ENCODE peak calls at places on chromosomes 16 and 17, in seven cellular contexts. K is HCT116, H is K562, M is H1, L is HepG2, J is NT2/D1, P is SK-N-SH. E is an unnamed sample.

GRCh38 chr16:75385507-75386152 is 47.7 kb downstream of the CFDP1 start:
- DNase-seq in L (peak), M (no peak), P (peak), J (peak), K (peak), H (peak), E (peak)

GRCh38 chr16:52364500-52364899 is 182.4 kb downstream of the TOX3 start:
- DNase-seq in L (no peak), J (no peak), P (no peak), M (no peak), H (no peak), K (no peak), E (no peak)

GRCh38 chr17:77619326-77619725 is 339.2 kb upstream of the TNRC6C start:
- DNase-seq in J (no peak), H (no peak), L (no peak), P (no peak), M (no peak), K (no peak), E (no peak)

GRCh38 chr16:11439216-11439615 is 94.0 kb downstream of the RMI2 start:
- DNase-seq in P (no peak), J (no peak), M (no peak), L (no peak), H (no peak), K (no peak), E (no peak)

GRCh38 chr17:40071720-40072480 is 9.1 kb downstream of the THRA start:
- DNase-seq in J (no peak), P (peak), H (no peak), K (no peak), L (peak), M (no peak), E (no peak)

GRCh38 chr17:82328141-82328993 is 5.2 kb downstream of the SECTM1 start:
- DNase-seq in J (no peak), L (peak), H (no peak), M (no peak), K (no peak), P (no peak), E (no peak)

GRCh38 chr17:47819475-47819874 is 2.1 kb downstream of the OSBPL7 start:
- DNase-seq in K (no peak), P (no peak), J (no peak), L (no peak), H (no peak), M (no peak), E (no peak)

GRCh38 chr17:77734371-77735050 is 224.0 kb upstream of the TNRC6C start:
- DNase-seq in K (no peak), M (no peak), H (peak), P (peak), L (peak), J (no peak), E (no peak)

GRCh38 chr17:57603541-57603940 is 141.6 kb downstream of the CCDC182 start:
- DNase-seq in K (no peak), H (no peak), M (no peak), P (no peak), J (no peak), L (no peak), E (no peak)

GRCh38 chr16:70750893-70751467 is 50.0 kb downstream of the VAC14 start:
- DNase-seq in L (no peak), H (no peak), K (no peak), J (no peak), P (no peak), M (no peak), E (no peak)

GRCh38 chr16:84234656-84235285 is 5.0 kb downstream of the KCNG4 start:
- DNase-seq in P (peak), L (no peak), H (no peak), K (no peak), M (no peak), J (no peak), E (no peak)

GRCh38 chr17:28716740-28717577 is 709 bp downstream of the RAB34 start:
- DNase-seq in P (no peak), M (no peak), J (no peak), H (no peak), L (no peak), K (no peak), E (no peak)

GRCh38 chr16:68778551-68779231 is 41.6 kb downstream of the CDH1 start:
- DNase-seq in K (no peak), H (no peak), L (no peak), J (no peak), P (no peak), M (no peak), E (no peak)

GRCh38 chr17:55750750-55751641 is at the start of gene PCTP:
- DNase-seq in H (peak), P (peak), M (peak), L (peak), K (peak), J (peak), E (peak)

GRCh38 chr16:49473131-49473530 is 99.5 kb downstream of the C16orf78 start:
- DNase-seq in L (no peak), P (no peak), M (no peak), H (no peak), K (no peak), J (no peak), E (no peak)

GRCh38 chr16:28280881-28281836 is 11.2 kb upstream of the SBK1 start:
- DNase-seq in M (no peak), H (no peak), J (no peak), L (no peak), P (no peak), K (no peak), E (no peak)

GRCh38 chr17:19703106-19703775 is 13.1 kb downstream of the SLC47A2 start:
- DNase-seq in P (no peak), J (no peak), H (peak), L (no peak), M (no peak), K (no peak), E (no peak)

GRCh38 chr16:25270577-25270976 is 12.9 kb upstream of the ZKSCAN2 start:
- DNase-seq in J (no peak), H (no peak), K (no peak), L (no peak), M (no peak), P (no peak), E (no peak)
- TF ChIP-seq YY1 in J (no peak), H (no peak), K (no peak), L (no peak), M (no peak), P (no peak), E (no peak)

GRCh38 chr16:16022683-16023064 is 73.3 kb downstream of the ABCC1 start:
- DNase-seq in H (peak), L (no peak), J (no peak), K (no peak), M (no peak), P (no peak), E (no peak)

GRCh38 chr16:16020291-16020690 is 70.9 kb downstream of the ABCC1 start:
- DNase-seq in H (no peak), J (no peak), M (no peak), L (no peak), P (no peak), K (no peak), E (no peak)

GRCh38 chr16:16021020-16021419 is 71.6 kb downstream of the ABCC1 start:
- DNase-seq in M (no peak), K (no peak), J (no peak), P (no peak), H (no peak), L (no peak), E (no peak)

GRCh38 chr16:16021646-16021987 is 72.2 kb downstream of the ABCC1 start:
- DNase-seq in K (no peak), J (no peak), L (no peak), H (no peak), P (no peak), M (no peak), E (no peak)

DNA sequence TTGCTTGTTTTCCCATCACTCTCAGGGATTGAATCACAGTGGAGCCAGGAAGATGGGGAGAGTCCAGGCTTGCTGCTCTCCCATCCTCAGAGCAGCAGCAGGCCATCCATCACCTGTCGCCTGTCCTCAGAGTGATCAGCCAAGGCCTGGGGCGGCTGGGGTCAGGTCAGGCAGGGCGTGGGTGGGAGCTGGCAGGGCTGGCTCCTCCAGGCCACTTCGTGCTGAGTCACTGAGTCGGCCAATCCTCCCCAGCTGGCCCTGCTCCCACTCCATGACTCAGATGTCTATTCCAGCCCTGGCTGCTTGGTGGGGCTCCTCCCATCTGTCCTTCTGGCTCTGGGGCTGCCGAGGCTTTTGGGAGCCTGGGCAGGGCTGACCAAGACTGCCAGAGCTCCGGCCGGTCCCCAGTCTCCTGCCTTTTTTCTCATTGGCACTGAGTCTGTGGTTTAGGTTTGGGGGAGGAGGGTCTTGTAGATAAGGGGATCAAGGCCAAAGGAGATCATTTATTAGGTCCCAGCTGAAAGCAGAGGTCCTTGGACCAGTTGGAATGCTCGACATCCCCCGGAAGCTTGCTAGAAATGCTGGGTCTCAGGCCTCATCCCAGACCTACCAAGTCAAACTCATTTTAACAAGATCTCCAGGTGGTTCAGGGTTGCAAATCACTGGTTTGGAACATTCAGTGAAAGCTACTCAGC is 72.7 kb downstream of the ABCC1 start:
- DNase-seq in M (no peak), H (peak), J (peak), K (peak), P (peak), L (peak), E (no peak)
- TF ChIP-seq YY1 in M (no peak), H (peak), J (no peak), K (no peak), P (no peak), L (no peak), E (no peak)

GRCh38 chr17:6072157-6072556 is 2.0 kb downstream of the WSCD1 start:
- DNase-seq in J (no peak), K (no peak), L (no peak), H (no peak), P (no peak), M (no peak), E (no peak)

GRCh38 chr17:6070280-6070894 is at the start of gene WSCD1:
- DNase-seq in P (peak), J (no peak), K (no peak), L (no peak), H (no peak), M (no peak), E (no peak)

GRCh38 chr17:6069611-6070279 is 434 bp upstream of the WSCD1 start:
- DNase-seq in L (no peak), J (no peak), M (no peak), H (no peak), P (no peak), K (no peak), E (no peak)

GRCh38 chr17:6071528-6072065 is 1.4 kb downstream of the WSCD1 start:
- DNase-seq in K (no peak), P (no peak), J (no peak), H (no peak), L (no peak), M (no peak), E (no peak)

DNA sequence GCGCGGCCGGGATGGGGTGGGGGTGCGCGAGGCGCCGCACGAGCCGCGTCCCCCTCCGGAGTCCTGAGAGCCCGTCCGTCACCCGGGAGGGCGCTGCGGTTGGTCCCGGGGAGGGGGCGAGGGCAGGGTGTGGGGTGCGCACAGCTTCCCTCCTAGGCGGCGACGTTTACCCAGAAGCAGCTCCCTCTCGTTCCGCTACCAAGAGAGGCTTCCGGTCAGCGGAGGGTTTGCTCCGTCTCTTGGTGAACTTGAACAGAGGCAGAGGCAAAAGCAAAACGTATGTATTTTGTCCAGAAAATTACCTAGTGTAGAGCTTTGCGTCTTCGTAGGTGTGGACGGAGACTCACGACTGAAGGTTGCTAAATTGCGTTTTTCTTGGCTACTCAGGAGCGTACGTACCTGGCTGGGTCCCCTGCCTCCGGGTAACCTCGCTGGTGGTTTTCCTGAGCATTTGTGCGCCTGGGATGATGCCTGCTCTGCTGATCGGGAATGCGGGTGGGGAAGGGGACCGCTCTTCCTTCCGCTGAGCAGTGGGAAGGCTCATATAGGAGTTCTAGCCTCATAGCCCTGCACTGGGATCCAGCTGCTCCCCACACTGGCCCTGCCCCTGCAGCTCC is 824 bp downstream of the WSCD1 start:
- DNase-seq in L (no peak), M (no peak), J (no peak), P (peak), K (no peak), H (no peak), E (no peak)
- TF ChIP-seq YY1 in L (no peak), M (no peak), J (no peak), P (no peak), K (no peak), H (no peak), E (no peak)

DNA sequence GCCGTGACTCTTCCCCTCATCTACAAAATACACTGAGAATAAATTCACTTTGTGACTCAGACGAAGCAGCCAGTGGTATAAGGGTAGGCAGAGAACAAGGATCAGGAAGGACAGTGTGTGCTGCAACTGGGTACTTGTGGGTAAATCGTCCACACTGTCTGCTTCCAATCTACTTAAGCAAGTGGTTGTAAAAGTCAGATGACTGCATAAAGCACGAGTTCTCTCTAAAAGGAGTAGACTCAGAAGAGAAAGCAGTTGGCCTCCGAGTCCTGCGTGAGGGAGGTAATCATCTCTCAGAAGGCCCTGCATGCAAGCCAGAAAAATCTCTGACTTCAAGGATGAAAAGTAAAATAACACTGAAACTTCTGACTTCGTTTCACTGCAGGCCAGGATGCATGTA is 43.1 kb downstream of the ANKFY1 start:
- DNase-seq in M (no peak), H (no peak), J (no peak), P (no peak), K (no peak), L (no peak), E (no peak)
- TF ChIP-seq YY1 in M (no peak), H (no peak), J (no peak), P (no peak), K (no peak), L (no peak), E (no peak)

DNA sequence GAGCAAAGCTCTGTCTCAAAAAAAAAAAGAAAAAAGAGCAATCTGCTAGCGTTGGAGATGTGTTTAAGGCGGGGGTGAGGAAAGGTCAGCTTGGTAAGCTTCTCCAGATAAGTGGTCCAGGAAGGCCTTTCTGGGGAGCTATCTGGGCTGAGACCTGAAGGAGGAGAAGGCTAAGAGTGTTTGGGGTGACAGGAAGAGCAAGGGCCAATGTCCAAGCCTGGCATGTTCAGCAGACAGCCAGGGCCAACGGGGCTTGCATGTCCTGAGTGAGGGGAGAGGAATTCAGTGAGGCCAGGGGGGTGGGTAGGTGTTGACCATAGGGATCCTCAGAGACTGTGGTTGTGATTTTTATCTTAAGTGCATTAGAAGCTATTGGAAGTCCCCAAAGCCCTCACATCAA is 15.4 kb downstream of the STAT5A start:
- DNase-seq in M (no peak), P (no peak), J (no peak), L (no peak), K (no peak), H (no peak), E (no peak)
- TF ChIP-seq YY1 in M (no peak), P (no peak), J (no peak), L (no peak), K (no peak), H (no peak), E (no peak)

E was measured in GM12878.